ENCODE peak calls at places on chromosomes 6 and 20, in eight cellular contexts. One of them, this sample, is unnamed.

GRCh38 chr20:58129736-58130135 is 98.7 kb downstream of the ANKRD60 start:
- DNase-seq in esophagus squamous epithelium: no peak
- DNase-seq in body of pancreas: no peak
- DNase-seq in A549: no peak
- DNase-seq in heart left ventricle: no peak
- DNase-seq in Peyer's patch: no peak
- DNase-seq in lower leg skin: peak; percentile 83
- DNase-seq in sigmoid colon: no peak
- DNase-seq in this sample: no peak

GRCh38 chr6:109059591-109060021 is 35.0 kb downstream of the SESN1 start:
- DNase-seq in esophagus squamous epithelium: no peak
- DNase-seq in body of pancreas: no peak
- DNase-seq in A549: no peak
- DNase-seq in heart left ventricle: no peak
- DNase-seq in Peyer's patch: no peak
- DNase-seq in lower leg skin: no peak
- DNase-seq in sigmoid colon: no peak
- DNase-seq in this sample: no peak

GRCh38 chr20:59933296-59933848 is at the start of gene SYCP2:
- DNase-seq in esophagus squamous epithelium: no peak
- DNase-seq in body of pancreas: peak; percentile 61
- DNase-seq in A549: peak; percentile 70
- DNase-seq in heart left ventricle: peak; percentile 74
- DNase-seq in Peyer's patch: peak; percentile 41
- DNase-seq in lower leg skin: peak; percentile 86
- DNase-seq in sigmoid colon: peak; percentile 75
- DNase-seq in this sample: peak; percentile 39

GRCh38 chr6:24930386-24930785 is 5.4 kb downstream of the RIPOR2 start:
- DNase-seq in esophagus squamous epithelium: no peak
- DNase-seq in body of pancreas: no peak
- DNase-seq in A549: no peak
- DNase-seq in heart left ventricle: peak; percentile 41
- DNase-seq in Peyer's patch: no peak
- DNase-seq in lower leg skin: no peak
- DNase-seq in sigmoid colon: no peak
- DNase-seq in this sample: no peak

GRCh38 chr6:130191376-130191702 is 31.4 kb downstream of the SAMD3 start:
- DNase-seq in esophagus squamous epithelium: no peak
- DNase-seq in body of pancreas: no peak
- DNase-seq in A549: no peak
- DNase-seq in heart left ventricle: no peak
- DNase-seq in Peyer's patch: no peak
- DNase-seq in lower leg skin: no peak
- DNase-seq in sigmoid colon: no peak
- DNase-seq in this sample: no peak

GRCh38 chr6:157110620-157111019 is 212.7 kb downstream of the TMEM242 start:
- DNase-seq in esophagus squamous epithelium: no peak
- DNase-seq in body of pancreas: no peak
- DNase-seq in A549: peak; percentile 1
- DNase-seq in heart left ventricle: no peak
- DNase-seq in Peyer's patch: no peak
- DNase-seq in lower leg skin: no peak
- DNase-seq in sigmoid colon: no peak
- DNase-seq in this sample: no peak

GRCh38 chr6:13513606-13514502 is 26.5 kb upstream of the GFOD1 start:
- DNase-seq in esophagus squamous epithelium: no peak
- DNase-seq in body of pancreas: no peak
- DNase-seq in A549: no peak
- DNase-seq in heart left ventricle: no peak
- DNase-seq in Peyer's patch: no peak
- DNase-seq in lower leg skin: no peak
- DNase-seq in sigmoid colon: no peak
- DNase-seq in this sample: no peak

GRCh38 chr20:4412216-4412615 is 309.5 kb upstream of the PRND start:
- DNase-seq in esophagus squamous epithelium: no peak
- DNase-seq in body of pancreas: no peak
- DNase-seq in A549: no peak
- DNase-seq in heart left ventricle: no peak
- DNase-seq in Peyer's patch: no peak
- DNase-seq in lower leg skin: no peak
- DNase-seq in sigmoid colon: no peak
- DNase-seq in this sample: no peak

GRCh38 chr6:157187182-157188093 is 135.9 kb downstream of the TMEM242 start:
- DNase-seq in esophagus squamous epithelium: no peak
- DNase-seq in body of pancreas: peak; percentile 58
- DNase-seq in A549: no peak
- DNase-seq in heart left ventricle: peak; percentile 33
- DNase-seq in Peyer's patch: no peak
- DNase-seq in lower leg skin: no peak
- DNase-seq in sigmoid colon: peak; percentile 75
- DNase-seq in this sample: no peak

GRCh38 chr6:138085839-138086222 is 21.4 kb downstream of the PERP start:
- DNase-seq in esophagus squamous epithelium: no peak
- DNase-seq in body of pancreas: no peak
- DNase-seq in A549: no peak
- DNase-seq in heart left ventricle: no peak
- DNase-seq in Peyer's patch: no peak
- DNase-seq in lower leg skin: no peak
- DNase-seq in sigmoid colon: no peak
- DNase-seq in this sample: no peak
- TF ChIP-seq POLR2A in esophagus squamous epithelium: no peak
- TF ChIP-seq POLR2A in body of pancreas: no peak
- TF ChIP-seq POLR2A in A549: no peak
- TF ChIP-seq POLR2A in heart left ventricle: no peak
- TF ChIP-seq POLR2A in Peyer's patch: no peak
- TF ChIP-seq POLR2A in lower leg skin: no peak
- TF ChIP-seq POLR2A in sigmoid colon: no peak
- TF ChIP-seq POLR2A in this sample: no peak

DNA sequence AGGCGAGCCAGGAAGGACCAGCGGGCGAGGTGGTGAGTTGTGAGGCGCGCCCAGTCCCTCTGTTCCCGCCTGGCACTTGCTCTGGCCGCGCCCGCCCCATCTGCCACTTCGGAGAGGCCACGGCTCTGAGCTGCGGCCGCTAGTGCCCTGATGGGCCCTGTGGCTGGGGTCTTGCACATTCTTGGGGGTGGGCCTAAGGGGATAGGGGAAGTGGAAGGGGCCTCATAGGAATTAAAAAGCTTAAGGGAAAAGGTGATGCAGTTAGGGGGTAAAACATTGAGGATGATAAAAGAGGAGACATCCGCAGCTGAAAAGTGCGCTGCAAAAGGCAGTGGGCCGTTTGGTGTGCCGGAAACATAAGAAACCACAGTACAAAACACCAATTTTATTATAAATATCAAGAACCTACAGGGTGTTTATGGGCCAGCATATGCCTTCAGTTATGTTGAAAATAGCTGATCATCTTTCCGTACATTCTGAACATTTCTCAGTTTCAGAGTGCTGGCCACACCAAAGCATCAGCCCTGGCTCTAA is 1.1 kb upstream of the PSMB8 start:
- DNase-seq in esophagus squamous epithelium: no peak
- DNase-seq in body of pancreas: no peak
- DNase-seq in A549: no peak
- DNase-seq in heart left ventricle: no peak
- DNase-seq in Peyer's patch: no peak
- DNase-seq in lower leg skin: no peak
- DNase-seq in sigmoid colon: no peak
- DNase-seq in this sample: no peak
- TF ChIP-seq POLR2A in esophagus squamous epithelium: no peak
- TF ChIP-seq POLR2A in body of pancreas: peak; percentile 27
- TF ChIP-seq POLR2A in A549: no peak
- TF ChIP-seq POLR2A in heart left ventricle: peak; percentile 70
- TF ChIP-seq POLR2A in Peyer's patch: peak; percentile 83
- TF ChIP-seq POLR2A in lower leg skin: no peak
- TF ChIP-seq POLR2A in sigmoid colon: no peak
- TF ChIP-seq POLR2A in this sample: no peak

GRCh38 chr6:142433419-142433818 is 131.6 kb downstream of the ADGRG6 start:
- DNase-seq in esophagus squamous epithelium: no peak
- DNase-seq in body of pancreas: no peak
- DNase-seq in A549: no peak
- DNase-seq in heart left ventricle: no peak
- DNase-seq in Peyer's patch: no peak
- DNase-seq in lower leg skin: no peak
- DNase-seq in sigmoid colon: no peak
- DNase-seq in this sample: no peak
- TF ChIP-seq POLR2A in esophagus squamous epithelium: no peak
- TF ChIP-seq POLR2A in body of pancreas: no peak
- TF ChIP-seq POLR2A in A549: no peak
- TF ChIP-seq POLR2A in heart left ventricle: no peak
- TF ChIP-seq POLR2A in Peyer's patch: no peak
- TF ChIP-seq POLR2A in lower leg skin: no peak
- TF ChIP-seq POLR2A in sigmoid colon: no peak
- TF ChIP-seq POLR2A in this sample: no peak

DNA sequence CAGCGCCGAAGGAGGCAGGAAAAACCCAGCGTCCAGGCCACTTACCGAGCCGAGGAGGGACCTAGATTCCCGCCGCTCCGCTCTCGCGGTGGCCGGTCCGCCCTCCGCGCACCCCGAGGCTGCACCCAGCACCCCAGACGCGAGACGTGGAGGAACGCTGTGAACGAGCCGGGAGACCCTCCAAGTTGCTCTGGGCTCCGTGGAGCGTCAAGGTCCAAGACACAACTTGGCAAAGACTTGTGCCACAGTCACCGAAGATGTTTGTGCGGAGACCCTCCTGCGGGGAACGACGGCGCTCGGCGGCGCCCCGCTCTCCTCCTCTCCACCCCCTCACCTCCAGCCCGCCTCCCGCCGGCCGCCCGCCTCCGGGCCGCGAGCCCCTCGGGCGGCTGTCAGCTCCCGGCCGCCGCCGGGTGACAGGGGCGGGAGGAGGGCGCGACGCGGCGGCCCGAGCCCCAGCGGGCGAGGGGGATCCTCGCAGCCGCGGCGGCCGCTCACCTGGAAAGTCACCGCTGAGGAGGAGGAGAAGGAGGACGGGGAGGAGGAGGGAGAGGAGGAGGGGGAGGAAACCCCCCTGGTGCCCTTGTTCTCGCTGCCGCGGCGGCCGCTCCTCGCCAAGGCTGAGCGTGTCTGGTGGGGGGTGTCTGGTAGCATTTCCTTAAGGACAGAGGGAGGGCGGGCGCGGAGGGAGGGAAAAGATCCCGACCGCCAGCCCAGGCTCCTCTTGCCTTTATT is 637 bp upstream of the HIVEP2 start:
- DNase-seq in esophagus squamous epithelium: no peak
- DNase-seq in body of pancreas: peak; percentile 73
- DNase-seq in A549: peak; percentile 59
- DNase-seq in heart left ventricle: peak; percentile 58
- DNase-seq in Peyer's patch: peak; percentile 65
- DNase-seq in lower leg skin: peak; percentile 94
- DNase-seq in sigmoid colon: no peak
- DNase-seq in this sample: peak; percentile 37
- TF ChIP-seq POLR2A in esophagus squamous epithelium: no peak
- TF ChIP-seq POLR2A in body of pancreas: no peak
- TF ChIP-seq POLR2A in A549: no peak
- TF ChIP-seq POLR2A in heart left ventricle: no peak
- TF ChIP-seq POLR2A in Peyer's patch: no peak
- TF ChIP-seq POLR2A in lower leg skin: no peak
- TF ChIP-seq POLR2A in sigmoid colon: no peak
- TF ChIP-seq POLR2A in this sample: no peak

DNA sequence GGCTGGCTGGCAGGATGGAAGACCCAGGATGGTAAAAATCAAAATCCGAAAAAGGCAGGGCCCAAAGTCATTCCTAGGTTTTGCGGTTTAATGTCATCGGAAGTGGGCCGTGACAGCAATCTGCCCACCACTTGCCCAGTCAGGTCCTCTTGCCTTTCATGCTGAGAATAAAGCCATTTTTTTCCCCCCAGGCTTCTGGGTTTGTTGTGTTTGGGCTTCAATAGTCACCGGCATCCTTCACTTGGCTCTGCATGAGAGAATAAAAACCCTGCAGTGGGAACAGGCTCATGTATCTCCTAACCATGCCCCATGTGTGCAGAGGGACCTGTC is 56.1 kb downstream of the MEP1A start:
- DNase-seq in esophagus squamous epithelium: no peak
- DNase-seq in body of pancreas: no peak
- DNase-seq in A549: no peak
- DNase-seq in heart left ventricle: no peak
- DNase-seq in Peyer's patch: no peak
- DNase-seq in lower leg skin: no peak
- DNase-seq in sigmoid colon: no peak
- DNase-seq in this sample: no peak
- TF ChIP-seq POLR2A in esophagus squamous epithelium: no peak
- TF ChIP-seq POLR2A in body of pancreas: no peak
- TF ChIP-seq POLR2A in A549: no peak
- TF ChIP-seq POLR2A in heart left ventricle: no peak
- TF ChIP-seq POLR2A in Peyer's patch: no peak
- TF ChIP-seq POLR2A in lower leg skin: no peak
- TF ChIP-seq POLR2A in sigmoid colon: no peak
- TF ChIP-seq POLR2A in this sample: no peak

GRCh38 chr6:37499433-37500293 is at the start of gene CCDC167:
- DNase-seq in esophagus squamous epithelium: peak; percentile 63
- DNase-seq in body of pancreas: peak; percentile 94
- DNase-seq in A549: peak; percentile 98
- DNase-seq in heart left ventricle: peak; percentile 96
- DNase-seq in Peyer's patch: peak; percentile 97
- DNase-seq in lower leg skin: peak; percentile 99
- DNase-seq in sigmoid colon: peak; percentile 97
- DNase-seq in this sample: peak; percentile 99
- TF ChIP-seq POLR2A in esophagus squamous epithelium: no peak
- TF ChIP-seq POLR2A in body of pancreas: no peak
- TF ChIP-seq POLR2A in A549: peak; percentile 29
- TF ChIP-seq POLR2A in heart left ventricle: peak; percentile 19
- TF ChIP-seq POLR2A in Peyer's patch: peak; percentile 18
- TF ChIP-seq POLR2A in lower leg skin: no peak
- TF ChIP-seq POLR2A in sigmoid colon: no peak
- TF ChIP-seq POLR2A in this sample: peak; percentile 61

This sample was measured in erythroblast.